ENCODE peak calls at places on chromosomes 13 and 19, in four cellular contexts. One of them, this sample, is unnamed.

GRCh38 chr19:36915992-36916830 is at the start of the genes ZNF568 and ZNF829:
- DNase-seq in K562: no peak
- DNase-seq in SK-N-SH: peak
- DNase-seq in H1: peak
- DNase-seq in this sample: peak

GRCh38 chr13:74246398-74246975 is 112.3 kb upstream of the KLF12 start:
- DNase-seq in SK-N-SH: no peak
- DNase-seq in H1: no peak
- DNase-seq in K562: no peak
- DNase-seq in this sample: no peak

GRCh38 chr19:6459356-6460098 is at the start of gene SLC25A23:
- DNase-seq in H1: peak
- DNase-seq in SK-N-SH: peak
- DNase-seq in K562: peak
- DNase-seq in this sample: peak

GRCh38 chr19:19948800-19949199 is 48.1 kb downstream of the ZNF93 start:
- DNase-seq in H1: no peak
- DNase-seq in SK-N-SH: no peak
- DNase-seq in K562: no peak
- DNase-seq in this sample: no peak

GRCh38 chr13:44790289-44790688 is 199.0 kb downstream of the NUFIP1 start:
- DNase-seq in K562: no peak
- DNase-seq in H1: peak
- DNase-seq in SK-N-SH: no peak
- DNase-seq in this sample: peak

GRCh38 chr13:100512422-100512821 is 76.2 kb downstream of the GGACT start:
- DNase-seq in SK-N-SH: no peak
- DNase-seq in H1: no peak
- DNase-seq in K562: no peak
- DNase-seq in this sample: no peak

GRCh38 chr19:10981496-10981895 is 20.7 kb downstream of the SMARCA4 start:
- DNase-seq in H1: no peak
- DNase-seq in K562: no peak
- DNase-seq in SK-N-SH: no peak
- DNase-seq in this sample: no peak

GRCh38 chr19:32819415-32820400 is 49.9 kb downstream of the SLC7A9 start:
- DNase-seq in H1: no peak
- DNase-seq in SK-N-SH: no peak
- DNase-seq in K562: no peak
- DNase-seq in this sample: no peak

GRCh38 chr19:5585461-5586299 is 17.9 kb upstream of the TINCR start:
- DNase-seq in SK-N-SH: peak
- DNase-seq in K562: peak
- DNase-seq in H1: no peak
- DNase-seq in this sample: peak

GRCh38 chr19:6133231-6133630 is 2.2 kb upstream of the ACSBG2 start:
- DNase-seq in H1: no peak
- DNase-seq in SK-N-SH: no peak
- DNase-seq in K562: no peak
- DNase-seq in this sample: no peak

GRCh38 chr19:31352296-31352781 is 3.1 kb upstream of the TSHZ3 start:
- DNase-seq in H1: no peak
- DNase-seq in SK-N-SH: peak
- DNase-seq in K562: no peak
- DNase-seq in this sample: no peak

GRCh38 chr19:48044561-48044960 is 682 bp upstream of the CABP5 start:
- DNase-seq in SK-N-SH: no peak
- DNase-seq in K562: no peak
- DNase-seq in H1: no peak
- DNase-seq in this sample: no peak

GRCh38 chr13:45949161-45949560 is 97.6 kb upstream of the SIAH3 start:
- DNase-seq in K562: no peak
- DNase-seq in H1: no peak
- DNase-seq in SK-N-SH: no peak
- DNase-seq in this sample: no peak

GRCh38 chr13:45276887-45277286 is 64.1 kb downstream of the TPT1 start:
- DNase-seq in K562: no peak
- DNase-seq in H1: no peak
- DNase-seq in SK-N-SH: no peak
- DNase-seq in this sample: no peak

GRCh38 chr19:13132471-13133166 is 14.6 kb downstream of the NACC1 start:
- DNase-seq in SK-N-SH: no peak
- DNase-seq in K562: no peak
- DNase-seq in H1: no peak
- DNase-seq in this sample: no peak

GRCh38 chr13:34822681-34823080 is 119.4 kb upstream of the NBEA start:
- DNase-seq in K562: no peak
- DNase-seq in SK-N-SH: no peak
- DNase-seq in H1: no peak
- DNase-seq in this sample: no peak

GRCh38 chr13:32086366-32086765 is 54.8 kb downstream of the FRY start:
- DNase-seq in H1: no peak
- DNase-seq in K562: no peak
- DNase-seq in SK-N-SH: no peak
- DNase-seq in this sample: no peak

GRCh38 chr13:94858856-94859811 is 146.8 kb upstream of the SOX21 start:
- DNase-seq in SK-N-SH: no peak
- DNase-seq in K562: no peak
- DNase-seq in H1: no peak
- DNase-seq in this sample: no peak

GRCh38 chr19:39237200-39238184 is 7.3 kb downstream of the IFNL3 start:
- DNase-seq in K562: peak
- DNase-seq in H1: no peak
- DNase-seq in SK-N-SH: no peak
- DNase-seq in this sample: peak

GRCh38 chr19:1251233-1251502 is 2.8 kb downstream of the MIDN start:
- DNase-seq in SK-N-SH: peak
- DNase-seq in H1: no peak
- DNase-seq in K562: no peak
- DNase-seq in this sample: no peak

GRCh38 chr13:27825153-27825552 is 32.9 kb downstream of the GSX1 start:
- DNase-seq in K562: no peak
- DNase-seq in SK-N-SH: no peak
- DNase-seq in H1: no peak
- DNase-seq in this sample: no peak

GRCh38 chr19:42052241-42052863 is 17.7 kb downstream of the GRIK5 start:
- DNase-seq in H1: no peak
- DNase-seq in K562: no peak
- DNase-seq in SK-N-SH: peak
- DNase-seq in this sample: no peak

GRCh38 chr13:41544824-41545707 is 87.7 kb downstream of the RGCC start:
- DNase-seq in K562: no peak
- DNase-seq in SK-N-SH: no peak
- DNase-seq in H1: no peak
- DNase-seq in this sample: no peak

GRCh38 chr19:41871573-41872383 is 5.3 kb upstream of the CD79A start:
- DNase-seq in K562: no peak
- DNase-seq in H1: no peak
- DNase-seq in SK-N-SH: peak
- DNase-seq in this sample: no peak

DNA sequence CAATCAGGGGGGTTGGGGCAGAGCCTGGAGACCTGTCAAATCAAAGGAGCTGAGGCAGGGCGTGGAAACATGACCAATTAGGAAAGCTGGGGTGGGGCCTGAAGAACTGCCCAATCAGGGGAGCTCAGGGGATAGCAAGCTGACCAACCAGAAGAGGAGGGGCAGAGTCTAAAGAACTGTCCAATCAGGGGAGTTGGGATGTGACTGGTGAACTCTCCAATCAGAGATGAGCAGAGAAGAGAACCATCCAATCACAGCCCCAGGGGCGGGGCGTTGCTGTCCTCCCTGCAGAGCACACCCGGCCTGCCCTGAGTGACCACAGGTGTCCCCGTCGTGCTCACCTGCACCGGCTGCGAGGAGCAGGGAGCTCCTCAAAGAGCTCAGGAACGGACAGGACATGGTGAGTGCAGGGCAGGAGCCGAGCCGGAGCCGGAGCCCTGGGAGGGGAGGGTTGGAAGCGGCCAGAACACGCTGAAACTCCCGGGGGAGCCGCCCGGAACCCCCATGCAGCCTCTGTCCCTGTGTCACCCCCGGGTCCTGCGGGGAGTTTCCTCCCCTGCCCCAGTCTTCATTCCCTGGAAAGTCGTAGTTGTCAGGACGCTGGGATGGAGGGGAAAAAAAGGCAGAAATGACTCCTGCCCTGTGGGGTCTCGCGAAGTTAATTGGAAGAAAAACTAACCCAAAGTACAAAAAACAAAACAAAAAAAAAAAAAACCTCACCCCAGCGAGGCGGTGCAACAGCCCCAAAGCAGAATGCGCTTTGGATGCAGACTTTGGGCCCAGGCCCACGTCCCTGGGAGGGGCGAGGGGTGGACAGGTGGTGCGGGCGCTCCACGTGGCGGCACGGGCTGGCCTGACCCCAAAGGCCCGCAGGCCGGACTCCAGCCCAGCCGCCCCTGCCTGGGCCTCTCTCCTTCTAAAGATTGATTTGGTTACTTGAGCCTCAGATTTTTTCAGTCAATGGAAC is at the start of gene ZNF556:
- DNase-seq in SK-N-SH: peak
- DNase-seq in H1: no peak
- DNase-seq in K562: peak
- DNase-seq in this sample: no peak
- TF ChIP-seq TEAD4 in SK-N-SH: no peak
- TF ChIP-seq TEAD4 in H1: no peak
- TF ChIP-seq TEAD4 in K562: no peak
- TF ChIP-seq TEAD4 in this sample: no peak

DNA sequence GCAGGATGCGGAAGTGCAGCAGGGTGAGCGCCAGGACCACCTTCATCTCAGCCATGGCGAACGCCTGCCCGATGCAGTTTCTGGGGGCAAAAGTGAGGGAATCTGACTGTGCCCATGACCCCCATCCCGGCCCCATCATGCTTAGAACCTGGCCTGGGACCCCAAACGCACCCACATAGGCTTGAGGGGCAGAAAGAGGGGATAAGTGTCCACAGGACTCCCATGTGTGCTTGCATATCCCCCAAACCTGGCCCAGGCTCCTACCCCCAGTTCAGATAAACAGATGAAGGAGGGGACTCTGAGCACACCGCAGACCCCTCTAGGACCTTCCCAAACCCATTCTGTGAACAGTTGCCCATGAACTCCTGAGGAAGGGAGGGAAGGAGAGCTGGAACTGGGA is 16.0 kb upstream of the CYP4F2 start:
- DNase-seq in H1: no peak
- DNase-seq in K562: no peak
- DNase-seq in SK-N-SH: no peak
- DNase-seq in this sample: no peak
- TF ChIP-seq TEAD4 in H1: no peak
- TF ChIP-seq TEAD4 in K562: no peak
- TF ChIP-seq TEAD4 in SK-N-SH: no peak
- TF ChIP-seq TEAD4 in this sample: no peak

GRCh38 chr13:33174980-33175379 is 110.6 kb downstream of the STARD13 start:
- DNase-seq in SK-N-SH: no peak
- DNase-seq in H1: no peak
- DNase-seq in K562: no peak
- DNase-seq in this sample: no peak

GRCh38 chr13:33174491-33174890 is 111.1 kb downstream of the STARD13 start:
- DNase-seq in H1: no peak
- DNase-seq in K562: no peak
- DNase-seq in SK-N-SH: peak
- DNase-seq in this sample: no peak

GRCh38 chr13:33175991-33176390 is 109.6 kb downstream of the STARD13 start:
- DNase-seq in SK-N-SH: no peak
- DNase-seq in K562: no peak
- DNase-seq in H1: no peak
- DNase-seq in this sample: no peak

GRCh38 chr13:33178197-33178699 is 107.3 kb downstream of the STARD13 start:
- DNase-seq in H1: no peak
- DNase-seq in K562: no peak
- DNase-seq in SK-N-SH: no peak
- DNase-seq in this sample: no peak

GRCh38 chr13:33176526-33176925 is 109.0 kb downstream of the STARD13 start:
- DNase-seq in K562: no peak
- DNase-seq in H1: no peak
- DNase-seq in SK-N-SH: no peak
- DNase-seq in this sample: no peak
- TF ChIP-seq TEAD4 in K562: no peak
- TF ChIP-seq TEAD4 in H1: no peak
- TF ChIP-seq TEAD4 in SK-N-SH: no peak
- TF ChIP-seq TEAD4 in this sample: no peak

GRCh38 chr13:43058318-43058674 is 34.9 kb downstream of the DNAJC15 start:
- DNase-seq in SK-N-SH: no peak
- DNase-seq in H1: no peak
- DNase-seq in K562: no peak
- DNase-seq in this sample: peak

GRCh38 chr13:43054803-43055802 is 31.7 kb downstream of the DNAJC15 start:
- DNase-seq in SK-N-SH: no peak
- DNase-seq in K562: no peak
- DNase-seq in H1: no peak
- DNase-seq in this sample: peak

GRCh38 chr13:43058836-43059235 is 35.5 kb downstream of the DNAJC15 start:
- DNase-seq in H1: no peak
- DNase-seq in K562: no peak
- DNase-seq in SK-N-SH: no peak
- DNase-seq in this sample: no peak

GRCh38 chr13:43061496-43062280 is 38.3 kb downstream of the DNAJC15 start:
- DNase-seq in H1: no peak
- DNase-seq in K562: no peak
- DNase-seq in SK-N-SH: no peak
- DNase-seq in this sample: no peak

GRCh38 chr13:43057653-43058317 is 34.4 kb downstream of the DNAJC15 start:
- DNase-seq in H1: no peak
- DNase-seq in K562: no peak
- DNase-seq in SK-N-SH: no peak
- DNase-seq in this sample: peak
- TF ChIP-seq TEAD4 in H1: no peak
- TF ChIP-seq TEAD4 in K562: no peak
- TF ChIP-seq TEAD4 in SK-N-SH: no peak
- TF ChIP-seq TEAD4 in this sample: no peak

GRCh38 chr13:20814224-20814910 is 40.6 kb upstream of the EEF1AKMT1 start:
- DNase-seq in H1: no peak
- DNase-seq in K562: no peak
- DNase-seq in SK-N-SH: peak
- DNase-seq in this sample: no peak

GRCh38 chr13:20810808-20811207 is 37.0 kb upstream of the EEF1AKMT1 start:
- DNase-seq in SK-N-SH: no peak
- DNase-seq in H1: no peak
- DNase-seq in K562: no peak
- DNase-seq in this sample: no peak

GRCh38 chr13:20808874-20809273 is 35.1 kb upstream of the EEF1AKMT1 start:
- DNase-seq in SK-N-SH: no peak
- DNase-seq in K562: no peak
- DNase-seq in H1: no peak
- DNase-seq in this sample: no peak

GRCh38 chr13:20815469-20815868 is 41.7 kb upstream of the EEF1AKMT1 start:
- DNase-seq in K562: no peak
- DNase-seq in H1: no peak
- DNase-seq in SK-N-SH: no peak
- DNase-seq in this sample: no peak

GRCh38 chr13:20812890-20813289 is 39.1 kb upstream of the EEF1AKMT1 start:
- DNase-seq in SK-N-SH: no peak
- DNase-seq in H1: no peak
- DNase-seq in K562: no peak
- DNase-seq in this sample: no peak
- TF ChIP-seq TEAD4 in SK-N-SH: no peak
- TF ChIP-seq TEAD4 in H1: no peak
- TF ChIP-seq TEAD4 in K562: no peak
- TF ChIP-seq TEAD4 in this sample: no peak